ENCODE peak calls at places on chromosomes 4 and X, in nine cellular contexts. Q is nucleus accumbens, L is RWPE1, E is C1 segment of cervical spinal cord, P is fibroblast of mammary gland, X is psoas muscle, T is globus pallidus, W is uterus, C is RWPE2. G is an unnamed sample.

GRCh38 chr4:98932539-98932938 is 3.6 kb upstream of the EIF4E start:
- DNase-seq in C (no peak), Q (no peak), L (no peak), T (peak; percentile 33), P (peak; percentile 36), W (no peak), E (no peak), X (no peak), G (no peak)

GRCh38 chr4:74228691-74229640 is 71.0 kb downstream of the MTHFD2L start:
- DNase-seq in P (peak; percentile 79), W (peak; percentile 33), C (no peak), E (no peak), Q (no peak), T (peak; percentile 53), X (peak; percentile 43), L (peak; percentile 51), G (peak; percentile 25)

GRCh38 chrX:44183329-44183728 is 160.1 kb downstream of the EFHC2 start:
- DNase-seq in Q (no peak), L (no peak), T (peak; percentile 47), E (no peak), W (no peak), P (no peak), C (no peak), X (no peak), G (no peak)

GRCh38 chrX:53316860-53317237 is 35.5 kb upstream of the IQSEC2 start:
- DNase-seq in E (no peak), L (no peak), X (no peak), W (no peak), T (no peak), P (no peak), Q (no peak), C (no peak), G (no peak)

GRCh38 chr4:59646082-59646481 is 1554.0 kb upstream of the ADGRL3 start:
- DNase-seq in X (no peak), C (no peak), T (no peak), W (no peak), E (no peak), P (no peak), Q (no peak), L (no peak), G (no peak)

GRCh38 chr4:55475394-55476243 is 71.1 kb downstream of the CLOCK start:
- DNase-seq in L (peak; percentile 24), W (no peak), E (no peak), P (peak; percentile 73), C (no peak), Q (no peak), T (no peak), X (no peak), G (no peak)

GRCh38 chrX:132631579-132632232 is 142.9 kb upstream of the MBNL3 start:
- DNase-seq in L (peak; percentile 7), C (no peak), E (no peak), Q (no peak), X (no peak), P (peak; percentile 51), T (peak; percentile 16), W (no peak), G (no peak)

GRCh38 chr4:156889616-156890594 is 81.7 kb downstream of the PDGFC start:
- DNase-seq in L (no peak), W (no peak), T (peak; percentile 16), P (peak; percentile 81), C (no peak), X (peak; percentile 39), E (no peak), Q (no peak), G (no peak)

GRCh38 chr4:5568336-5568735 is 140.0 kb downstream of the EVC2 start:
- DNase-seq in Q (no peak), W (no peak), E (no peak), T (no peak), L (no peak), X (no peak), P (no peak), C (no peak), G (no peak)

GRCh38 chr4:45036677-45037076 is 310.3 kb upstream of the GNPDA2 start:
- DNase-seq in L (no peak), X (no peak), T (no peak), C (no peak), Q (no peak), W (no peak), E (no peak), P (no peak), G (no peak)

GRCh38 chrX:17377047-17377692 is 2.2 kb downstream of the NHS start:
- DNase-seq in X (peak; percentile 21), W (peak; percentile 42), Q (peak; percentile 5), E (no peak), P (peak; percentile 53), T (no peak), L (peak; percentile 34), C (peak; percentile 33), G (peak; percentile 84)

GRCh38 chr4:53196872-53197759 is 168.7 kb downstream of the SCFD2 start:
- DNase-seq in C (no peak), P (peak; percentile 90), X (no peak), W (no peak), T (peak; percentile 75), Q (no peak), L (peak; percentile 40), E (no peak), G (no peak)

GRCh38 chr4:23438764-23439163 is 451.1 kb downstream of the PPARGC1A start:
- DNase-seq in P (peak; percentile 3), X (no peak), E (no peak), T (no peak), C (no peak), Q (no peak), L (no peak), W (no peak), G (no peak)

GRCh38 chr4:38562751-38563198 is 101.2 kb upstream of the KLF3 start:
- DNase-seq in C (no peak), Q (no peak), W (peak; percentile 17), T (no peak), E (no peak), L (peak; percentile 18), P (peak; percentile 6), X (peak; percentile 27), G (no peak)